ENCODE peak calls at places on chromosomes 13 and 19, in six cellular contexts. One of them, this sample, is unnamed.

GRCh38 chr19:1748115-1748702 is 5.1 kb upstream of the ONECUT3 start:
- DNase-seq in suprapubic skin: no peak
- DNase-seq in breast epithelium: no peak
- DNase-seq in thyroid gland: no peak
- DNase-seq in sigmoid colon: no peak
- DNase-seq in A549: no peak
- DNase-seq in this sample: peak; percentile 50

GRCh38 chr13:84684804-84685203 is 802.5 kb upstream of the SLITRK1 start:
- DNase-seq in A549: no peak
- DNase-seq in suprapubic skin: no peak
- DNase-seq in sigmoid colon: no peak
- DNase-seq in breast epithelium: no peak
- DNase-seq in thyroid gland: no peak
- DNase-seq in this sample: no peak

GRCh38 chr13:43935878-43936277 is 56.2 kb downstream of the LACC1 start:
- DNase-seq in thyroid gland: no peak
- DNase-seq in A549: no peak
- DNase-seq in sigmoid colon: no peak
- DNase-seq in breast epithelium: no peak
- DNase-seq in suprapubic skin: no peak
- DNase-seq in this sample: no peak

GRCh38 chr19:49442793-49443365 is 1.6 kb upstream of the SLC17A7 start:
- DNase-seq in thyroid gland: peak; percentile 91
- DNase-seq in breast epithelium: peak; percentile 94
- DNase-seq in sigmoid colon: peak; percentile 97
- DNase-seq in suprapubic skin: peak; percentile 99
- DNase-seq in A549: peak; percentile 96
- DNase-seq in this sample: peak; percentile 96

GRCh38 chr13:22107549-22107948 is 436.7 kb downstream of the FGF9 start:
- DNase-seq in sigmoid colon: no peak
- DNase-seq in thyroid gland: no peak
- DNase-seq in breast epithelium: no peak
- DNase-seq in suprapubic skin: no peak
- DNase-seq in A549: peak; percentile 3
- DNase-seq in this sample: no peak

GRCh38 chr13:79710376-79710775 is 229.4 kb downstream of the NDFIP2 start:
- DNase-seq in sigmoid colon: no peak
- DNase-seq in thyroid gland: no peak
- DNase-seq in breast epithelium: no peak
- DNase-seq in A549: no peak
- DNase-seq in suprapubic skin: no peak
- DNase-seq in this sample: no peak

GRCh38 chr19:32566246-32566830 is 14.7 kb upstream of the PDCD5 start:
- DNase-seq in A549: no peak
- DNase-seq in sigmoid colon: no peak
- DNase-seq in thyroid gland: no peak
- DNase-seq in suprapubic skin: no peak
- DNase-seq in breast epithelium: no peak
- DNase-seq in this sample: no peak

GRCh38 chr13:44386932-44387556 is 13.4 kb downstream of the SERP2 start:
- DNase-seq in breast epithelium: no peak
- DNase-seq in A549: no peak
- DNase-seq in suprapubic skin: no peak
- DNase-seq in sigmoid colon: no peak
- DNase-seq in thyroid gland: no peak
- DNase-seq in this sample: no peak

GRCh38 chr19:58543826-58544590 is at the start of gene TRIM28:
- DNase-seq in suprapubic skin: peak; percentile 99
- DNase-seq in sigmoid colon: peak; percentile 99
- DNase-seq in A549: peak; percentile 100
- DNase-seq in breast epithelium: peak; percentile 99
- DNase-seq in thyroid gland: peak; percentile 98
- DNase-seq in this sample: peak; percentile 99

GRCh38 chr19:48806818-48807589 is 3.8 kb downstream of the BCAT2 start:
- DNase-seq in suprapubic skin: no peak
- DNase-seq in sigmoid colon: no peak
- DNase-seq in breast epithelium: no peak
- DNase-seq in A549: no peak
- DNase-seq in thyroid gland: no peak
- DNase-seq in this sample: peak; percentile 86

GRCh38 chr13:24381539-24382265 is 72.3 kb downstream of the C1QTNF9 start:
- DNase-seq in sigmoid colon: no peak
- DNase-seq in A549: no peak
- DNase-seq in breast epithelium: no peak
- DNase-seq in suprapubic skin: no peak
- DNase-seq in thyroid gland: no peak
- DNase-seq in this sample: no peak

GRCh38 chr19:6318772-6319171 is 14.6 kb downstream of the ACER1 start:
- DNase-seq in A549: peak; percentile 24
- DNase-seq in suprapubic skin: no peak
- DNase-seq in sigmoid colon: no peak
- DNase-seq in thyroid gland: no peak
- DNase-seq in breast epithelium: no peak
- DNase-seq in this sample: no peak

GRCh38 chr19:4181053-4181508 is 1.3 kb downstream of the SIRT6 start:
- DNase-seq in A549: no peak
- DNase-seq in breast epithelium: no peak
- DNase-seq in sigmoid colon: no peak
- DNase-seq in thyroid gland: no peak
- DNase-seq in suprapubic skin: no peak
- DNase-seq in this sample: no peak
- TF ChIP-seq POLR2A in A549: no peak
- TF ChIP-seq POLR2A in breast epithelium: no peak
- TF ChIP-seq POLR2A in sigmoid colon: peak; percentile 4
- TF ChIP-seq POLR2A in thyroid gland: no peak
- TF ChIP-seq POLR2A in suprapubic skin: no peak
- TF ChIP-seq POLR2A in this sample: no peak

DNA sequence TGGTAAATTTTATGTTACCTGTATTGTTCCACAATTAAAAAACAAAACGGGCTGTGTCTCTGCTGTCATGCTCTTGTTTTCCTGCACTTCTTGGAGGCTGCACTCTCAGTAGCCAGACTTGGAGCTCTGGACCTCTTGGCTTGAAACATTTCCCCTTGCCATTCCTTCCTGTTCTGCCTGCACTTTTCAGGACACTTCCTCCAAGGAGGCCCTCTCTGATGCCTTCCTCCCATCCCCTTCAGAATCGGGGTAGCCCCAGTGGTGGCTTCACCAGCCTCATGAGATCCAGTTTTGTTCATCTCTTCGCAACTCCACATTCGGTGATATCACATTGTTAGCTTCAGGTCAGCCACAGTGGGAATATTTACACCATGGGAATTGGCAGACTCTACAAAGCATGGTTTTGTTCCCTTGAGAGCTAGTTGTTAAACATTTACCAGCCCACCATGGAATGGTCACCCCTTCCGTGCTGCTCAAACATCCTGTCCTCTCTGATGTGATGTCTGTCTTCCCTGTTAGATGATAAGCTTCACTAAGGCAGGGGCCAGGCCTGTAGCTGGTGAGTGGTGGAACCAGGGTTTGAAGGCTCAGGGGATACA is 40.2 kb upstream of the PEG3 start:
- DNase-seq in breast epithelium: no peak
- DNase-seq in suprapubic skin: no peak
- DNase-seq in A549: no peak
- DNase-seq in sigmoid colon: no peak
- DNase-seq in thyroid gland: no peak
- DNase-seq in this sample: no peak
- TF ChIP-seq POLR2A in breast epithelium: no peak
- TF ChIP-seq POLR2A in suprapubic skin: no peak
- TF ChIP-seq POLR2A in A549: no peak
- TF ChIP-seq POLR2A in sigmoid colon: no peak
- TF ChIP-seq POLR2A in thyroid gland: no peak
- TF ChIP-seq POLR2A in this sample: no peak

GRCh38 chr13:60398949-60399589 is 2.0 kb downstream of the TDRD3 start:
- DNase-seq in thyroid gland: no peak
- DNase-seq in sigmoid colon: no peak
- DNase-seq in suprapubic skin: no peak
- DNase-seq in A549: no peak
- DNase-seq in breast epithelium: no peak
- DNase-seq in this sample: no peak

GRCh38 chr13:60398438-60398891 is 1.4 kb downstream of the TDRD3 start:
- DNase-seq in A549: no peak
- DNase-seq in sigmoid colon: no peak
- DNase-seq in thyroid gland: no peak
- DNase-seq in suprapubic skin: no peak
- DNase-seq in breast epithelium: no peak
- DNase-seq in this sample: no peak

GRCh38 chr13:60396783-60397692 is at the start of gene TDRD3:
- DNase-seq in A549: peak; percentile 55
- DNase-seq in thyroid gland: peak; percentile 84
- DNase-seq in sigmoid colon: peak; percentile 92
- DNase-seq in suprapubic skin: peak; percentile 86
- DNase-seq in breast epithelium: peak; percentile 77
- DNase-seq in this sample: peak; percentile 75

GRCh38 chr13:60397693-60398437 is 845 bp downstream of the TDRD3 start:
- DNase-seq in sigmoid colon: peak; percentile 78
- DNase-seq in suprapubic skin: peak; percentile 77
- DNase-seq in A549: peak; percentile 30
- DNase-seq in thyroid gland: peak; percentile 69
- DNase-seq in breast epithelium: peak; percentile 59
- DNase-seq in this sample: peak; percentile 56

GRCh38 chr13:60396008-60396782 is 825 bp upstream of the TDRD3 start:
- DNase-seq in thyroid gland: peak; percentile 93
- DNase-seq in suprapubic skin: peak; percentile 92
- DNase-seq in breast epithelium: peak; percentile 84
- DNase-seq in A549: peak; percentile 69
- DNase-seq in sigmoid colon: peak; percentile 94
- DNase-seq in this sample: peak; percentile 95
- TF ChIP-seq POLR2A in thyroid gland: peak; percentile 83
- TF ChIP-seq POLR2A in suprapubic skin: peak; percentile 30
- TF ChIP-seq POLR2A in breast epithelium: peak; percentile 21
- TF ChIP-seq POLR2A in A549: peak; percentile 74
- TF ChIP-seq POLR2A in sigmoid colon: peak; percentile 93
- TF ChIP-seq POLR2A in this sample: peak; percentile 97

DNA sequence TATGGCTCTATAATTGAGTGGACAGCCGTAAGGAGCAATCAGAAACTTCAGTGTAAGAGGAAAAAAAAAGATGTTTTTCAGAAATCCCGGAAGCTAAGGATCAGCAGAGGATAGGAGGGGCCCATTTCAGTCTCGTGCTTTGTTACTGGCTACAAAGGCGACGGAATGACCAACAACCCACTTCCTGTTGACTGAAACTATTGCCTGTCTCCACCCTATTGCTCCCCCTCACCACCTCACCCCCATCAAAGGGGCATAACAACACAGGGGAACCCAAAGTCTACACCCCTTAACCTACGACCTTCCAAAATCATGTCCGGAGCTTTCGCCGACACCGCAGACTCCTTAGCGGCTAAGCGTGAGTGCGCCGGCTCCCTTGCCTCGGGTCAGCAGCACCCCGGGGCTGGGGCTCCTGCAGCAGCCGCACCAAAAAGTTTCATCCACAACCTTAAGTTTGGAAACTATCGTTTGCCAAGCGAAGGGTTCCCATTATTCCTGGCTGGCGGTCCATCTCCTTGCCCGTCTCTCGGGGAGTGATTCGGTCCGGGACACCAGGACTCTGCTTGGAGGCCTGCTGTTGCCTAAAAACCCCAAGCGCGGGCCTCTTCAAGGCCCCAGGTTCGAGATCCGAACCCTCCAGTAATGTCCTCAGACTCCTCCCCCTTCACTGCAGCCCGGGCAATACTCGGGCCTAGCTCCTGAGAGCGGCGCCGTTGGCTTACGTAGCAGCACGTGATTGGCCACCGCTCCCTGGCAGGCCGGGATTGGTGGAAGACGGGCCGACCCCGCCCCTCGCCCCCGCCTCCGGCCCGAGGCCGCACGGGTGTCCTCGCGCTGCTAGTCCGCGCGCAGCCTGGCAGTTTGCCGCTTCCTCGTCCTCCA is at the start of gene TPP2:
- DNase-seq in breast epithelium: peak; percentile 100
- DNase-seq in suprapubic skin: peak; percentile 100
- DNase-seq in thyroid gland: peak; percentile 99
- DNase-seq in A549: peak; percentile 92
- DNase-seq in sigmoid colon: peak; percentile 100
- DNase-seq in this sample: peak; percentile 100
- TF ChIP-seq POLR2A in breast epithelium: peak; percentile 75
- TF ChIP-seq POLR2A in suprapubic skin: no peak
- TF ChIP-seq POLR2A in thyroid gland: no peak
- TF ChIP-seq POLR2A in A549: no peak
- TF ChIP-seq POLR2A in sigmoid colon: peak; percentile 70
- TF ChIP-seq POLR2A in this sample: peak; percentile 83

DNA sequence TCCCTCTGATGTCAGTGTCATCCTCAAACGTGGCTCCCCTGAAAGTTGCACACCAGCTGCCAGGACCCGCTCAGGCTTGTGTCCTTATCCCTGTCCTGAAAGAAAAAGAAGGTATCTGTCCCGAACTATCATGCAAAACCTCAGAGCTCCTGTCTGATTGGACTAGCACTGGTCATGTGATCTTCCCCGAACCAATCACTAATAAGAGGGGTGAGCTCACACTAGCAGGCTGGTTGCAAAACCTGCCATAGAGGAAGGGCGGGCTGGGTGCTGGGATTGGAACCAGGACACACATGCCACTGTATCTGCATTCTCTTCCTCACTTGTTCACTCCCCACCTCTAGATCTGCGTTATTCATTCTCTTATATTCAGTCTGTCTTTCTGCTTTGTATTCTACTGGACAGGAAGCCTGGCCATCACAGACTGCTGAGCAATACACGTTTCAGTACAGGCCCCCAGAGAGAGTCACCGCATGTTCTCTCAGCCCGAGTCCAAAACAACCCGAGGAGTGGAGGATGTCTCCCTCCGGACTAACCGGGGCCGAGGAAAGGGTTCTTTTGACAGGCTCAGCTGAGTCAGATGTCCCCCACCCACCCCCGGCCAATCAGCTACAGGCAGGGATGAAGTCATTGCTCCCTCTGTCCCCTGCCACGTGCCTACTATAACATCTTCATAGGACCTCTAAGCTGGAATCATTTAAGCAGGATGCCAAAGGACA is 97.7 kb downstream of the SIPA1L3 start:
- DNase-seq in suprapubic skin: peak; percentile 94
- DNase-seq in breast epithelium: peak; percentile 82
- DNase-seq in thyroid gland: peak; percentile 63
- DNase-seq in A549: peak; percentile 91
- DNase-seq in sigmoid colon: peak; percentile 93
- DNase-seq in this sample: no peak
- TF ChIP-seq POLR2A in suprapubic skin: no peak
- TF ChIP-seq POLR2A in breast epithelium: no peak
- TF ChIP-seq POLR2A in thyroid gland: no peak
- TF ChIP-seq POLR2A in A549: no peak
- TF ChIP-seq POLR2A in sigmoid colon: peak; percentile 37
- TF ChIP-seq POLR2A in this sample: no peak

This sample was measured in Peyer's patch.